ENCODE peak calls at places on chromosomes 7 and 10, in four cellular contexts. I is GM12878, J is HepG2, O is H1. D is an unnamed sample.

GRCh38 chr7:46146454-46147255 is 225.6 kb upstream of the IGFBP3 start:
- DNase-seq in O (no peak), I (no peak), J (no peak), D (no peak)

GRCh38 chr7:105245398-105246099 is 143.2 kb downstream of the SRPK2 start:
- DNase-seq in J (peak; percentile 64), I (no peak), O (no peak), D (no peak)

GRCh38 chr10:73788864-73789658 is 3.7 kb downstream of the ZSWIM8 start:
- DNase-seq in I (no peak), J (no peak), O (no peak), D (no peak)

GRCh38 chr10:53003094-53003493 is 230.5 kb upstream of the MBL2 start:
- DNase-seq in O (no peak), J (no peak), I (no peak), D (no peak)

GRCh38 chr10:1661861-1662260 is 75.5 kb downstream of the ADARB2 start:
- DNase-seq in J (no peak), I (peak; percentile 34), O (no peak), D (no peak)

GRCh38 chr7:67301667-67302066 is 305.0 kb downstream of the TYW1 start:
- DNase-seq in J (no peak), I (no peak), O (no peak), D (no peak)

GRCh38 chr7:157271991-157272324 is 64.8 kb upstream of the DNAJB6 start:
- DNase-seq in O (no peak), J (peak; percentile 86), I (no peak), D (no peak)

GRCh38 chr10:17578603-17579002 is 38.6 kb downstream of the HACD1 start:
- DNase-seq in J (no peak), I (no peak), O (no peak), D (no peak)

GRCh38 chr10:125548878-125549277 is 134.1 kb downstream of the TEX36 start:
- DNase-seq in I (no peak), J (no peak), O (no peak), D (no peak)

GRCh38 chr7:13106513-13106912 is 419.1 kb downstream of the ARL4A start:
- DNase-seq in J (no peak), I (no peak), O (no peak), D (no peak)

GRCh38 chr7:46534593-46535271 is 613.7 kb upstream of the IGFBP3 start:
- DNase-seq in J (no peak), I (no peak), O (peak; percentile 31), D (peak; percentile 95)

GRCh38 chr10:30999084-30999712 is 32.5 kb downstream of the ZNF438 start:
- DNase-seq in J (no peak), I (no peak), O (no peak), D (no peak)

GRCh38 chr10:19169684-19170083 is 121.1 kb downstream of the MALRD1 start:
- DNase-seq in J (peak; percentile 3), I (no peak), O (no peak), D (no peak)

GRCh38 chr7:5691536-5692090 is 89.8 kb downstream of the RNF216 start:
- DNase-seq in O (no peak), I (no peak), J (no peak), D (no peak)

GRCh38 chr10:86344281-86344680 is 22.3 kb downstream of the GRID1 start:
- DNase-seq in O (no peak), J (no peak), I (no peak), D (no peak)

GRCh38 chr10:12042409-12042796 is 206 bp downstream of the UPF2 start:
- DNase-seq in I (no peak), O (no peak), J (no peak), D (no peak)

GRCh38 chr7:130901209-130901783 is 167.3 kb upstream of the KLF14 start:
- DNase-seq in I (no peak), O (no peak), J (no peak), D (no peak)

GRCh38 chr7:99653754-99654153 is 26.0 kb downstream of the CYP3A5 start:
- DNase-seq in I (no peak), O (no peak), J (no peak), D (no peak)
- TF ChIP-seq SUZ12 in I (no peak), O (no peak), J (no peak), D (no peak)

GRCh38 chr7:26409636-26410035 is 118.0 kb downstream of the SNX10 start:
- DNase-seq in I (no peak), J (no peak), O (no peak), D (no peak)
- TF ChIP-seq YY1 in I (no peak), J (no peak), O (no peak), D (no peak)

GRCh38 chr7:51472017-51472296 is 155.3 kb upstream of the COBL start:
- DNase-seq in J (no peak), I (no peak), O (no peak), D (no peak)
- TF ChIP-seq SUZ12 in J (no peak), I (no peak), O (no peak), D (no peak)

DNA sequence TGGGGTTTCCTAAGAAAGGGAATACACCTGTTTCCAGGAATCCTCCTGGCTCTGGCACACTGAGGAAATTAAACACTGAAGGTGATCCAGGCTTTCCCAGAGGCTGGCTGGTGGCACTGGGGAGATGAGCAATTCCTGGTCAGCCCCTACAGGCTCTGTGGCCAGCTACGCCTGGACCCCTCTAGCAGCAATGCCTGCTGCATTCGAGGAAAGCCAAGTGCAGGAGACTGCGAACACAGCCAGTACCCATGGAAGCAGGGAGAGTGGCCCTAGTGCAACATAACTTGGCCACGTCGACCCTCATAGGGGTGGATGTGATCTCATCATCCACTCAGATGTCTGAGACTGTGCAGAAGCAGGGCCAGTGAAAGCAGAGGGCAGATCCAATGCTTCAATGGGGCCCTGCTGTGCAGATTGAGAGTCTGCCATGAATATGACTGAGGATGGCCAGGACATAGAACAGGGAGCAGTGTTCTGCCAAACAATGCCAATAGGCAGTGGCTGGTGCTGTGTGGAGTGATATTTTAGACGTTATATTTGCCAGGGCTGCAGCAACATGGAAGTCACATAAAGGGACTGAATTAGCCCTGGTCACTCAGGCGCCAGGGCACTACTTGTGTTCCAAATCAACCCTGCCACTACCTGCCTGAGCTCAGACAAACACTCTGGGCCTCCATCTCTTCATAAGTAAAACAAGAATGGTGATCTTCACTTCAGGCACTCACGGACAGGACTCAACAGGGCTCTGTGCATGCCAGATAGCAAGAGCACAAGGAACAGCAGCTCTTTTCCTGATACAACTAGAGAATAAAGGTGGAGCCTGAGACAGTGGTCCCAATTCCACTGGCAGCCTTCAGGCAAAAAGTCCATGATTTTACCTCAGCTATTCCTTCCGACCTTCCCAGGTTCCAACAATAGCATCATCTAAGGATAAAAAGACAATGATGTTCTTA is 2.4 kb downstream of the ZNF488 start:
- DNase-seq in J (no peak), O (no peak), I (no peak), D (no peak)
- TF ChIP-seq YY1 in J (no peak), O (no peak), I (no peak), D (no peak)

GRCh38 chr10:24866615-24867583 is 85.5 kb downstream of the PRTFDC1 start:
- DNase-seq in J (peak; percentile 6), I (no peak), O (no peak), D (no peak)
- TF ChIP-seq SUZ12 in J (no peak), I (no peak), O (no peak), D (no peak)

GRCh38 chr7:291302-292092 is 1.5 kb downstream of the FOXL3 start:
- DNase-seq in J (no peak), O (no peak), I (no peak), D (no peak)

GRCh38 chr7:293681-294439 is 3.9 kb downstream of the FOXL3 start:
- DNase-seq in O (no peak), J (no peak), I (no peak), D (no peak)

GRCh38 chr7:290554-291301 is 758 bp downstream of the FOXL3 start:
- DNase-seq in J (no peak), O (no peak), I (no peak), D (no peak)

GRCh38 chr7:294440-295154 is 4.6 kb downstream of the FOXL3 start:
- DNase-seq in O (no peak), J (no peak), I (no peak), D (no peak)

GRCh38 chr7:292826-293225 is 2.9 kb downstream of the FOXL3 start:
- DNase-seq in I (no peak), O (no peak), J (no peak), D (no peak)
- TF ChIP-seq YY1 in I (no peak), O (no peak), J (no peak), D (no peak)

GRCh38 chr7:86926732-86927131 is 132.7 kb downstream of the ELAPOR2 start:
- DNase-seq in O (no peak), J (peak; percentile 28), I (no peak), D (peak; percentile 36)
- TF ChIP-seq SUZ12 in O (no peak), J (no peak), I (no peak), D (no peak)

GRCh38 chr10:8349610-8350249 is 295.2 kb downstream of the GATA3 start:
- DNase-seq in I (no peak), O (no peak), J (no peak), D (no peak)

GRCh38 chr10:8344756-8345155 is 290.3 kb downstream of the GATA3 start:
- DNase-seq in J (no peak), I (no peak), O (no peak), D (no peak)

GRCh38 chr10:8352696-8353095 is 298.2 kb downstream of the GATA3 start:
- DNase-seq in O (no peak), J (no peak), I (no peak), D (no peak)

GRCh38 chr10:8346861-8347260 is 292.4 kb downstream of the GATA3 start:
- DNase-seq in O (no peak), I (no peak), J (no peak), D (peak; percentile 23)

GRCh38 chr10:8350250-8350967 is 295.9 kb downstream of the GATA3 start:
- DNase-seq in O (no peak), I (no peak), J (no peak), D (no peak)
- TF ChIP-seq YY1 in O (no peak), I (no peak), J (no peak), D (no peak)

DNA sequence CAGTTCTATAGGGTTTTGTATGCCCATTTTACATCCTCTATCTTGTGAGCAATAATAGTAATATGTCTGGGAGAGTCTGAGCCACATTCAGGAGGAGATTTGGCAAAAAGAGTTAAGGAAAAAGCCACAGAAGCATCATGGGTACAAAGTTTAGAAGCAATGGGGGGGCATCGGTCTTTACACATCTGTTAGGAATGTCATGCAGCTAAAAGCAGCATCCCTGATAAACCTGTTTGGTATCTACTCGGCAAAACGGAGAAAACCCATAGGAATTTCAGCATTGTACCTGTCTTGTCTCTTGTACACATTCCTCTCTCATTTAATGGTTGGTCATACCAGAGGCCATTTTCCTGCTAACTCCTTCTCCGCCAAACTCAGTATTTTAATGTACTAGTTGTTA is 12.5 kb upstream of the HERPUD2 start:
- DNase-seq in O (no peak), J (no peak), I (no peak), D (no peak)
- TF ChIP-seq SUZ12 in O (no peak), J (no peak), I (no peak), D (no peak)